ENCODE peak calls at places on chromosome 18, in ten cellular contexts. Q is GM23248; T is CD8-positive, alpha-beta memory T cell; D is KBM-7; J is astrocyte of the spinal cord; C is AG20443; A is stimulated activated CD4-positive, alpha-beta T cell treated with anti-CD3 and anti-CD28 coated beads, Interleukin-4, amount 100 ng/mL, for 1 hour; Z is heart right ventricle; F is endothelial cell of umbilical vein; G is midbrain. I is an unnamed sample.
A peak's percentile ranks its signal among the peaks of the same experiment; 100 is the strongest.

GRCh38 chr18:55310044-55310676 is 277.8 kb downstream of the TCF4 start:
- DNase-seq in Z (no peak), T (no peak), J (no peak), D (no peak), G (no peak), A (no peak), C (no peak), Q (no peak), F (no peak), I (no peak)

GRCh38 chr18:48542513-48543181 is 3.8 kb downstream of the CTIF start:
- DNase-seq in T (no peak), A (no peak), Z (no peak), J (no peak), Q (no peak), G (no peak), C (no peak), D (no peak), F (no peak), I (no peak)

GRCh38 chr18:79798346-79798998 is 734 bp downstream of the KCNG2 start:
- DNase-seq in Z (no peak), Q (no peak), T (no peak), A (no peak), J (no peak), D (no peak), G (no peak), C (no peak), F (no peak), I (no peak)

GRCh38 chr18:77068321-77068841 is 64.2 kb downstream of the MBP start:
- DNase-seq in D (peak; percentile 75), F (no peak), Q (peak; percentile 77), T (no peak), C (no peak), J (peak; percentile 53), G (no peak), A (peak; percentile 30), Z (no peak), I (no peak)

GRCh38 chr18:46484971-46485370 is 172.0 kb downstream of the LOXHD1 start:
- DNase-seq in D (no peak), A (no peak), F (no peak), T (no peak), C (no peak), Z (no peak), Q (no peak), G (no peak), J (no peak), I (no peak)

GRCh38 chr18:12990128-12990485 is 1.1 kb upstream of the CEP192 start:
- DNase-seq in T (peak; percentile 3), Q (no peak), D (peak; percentile 40), F (no peak), G (no peak), A (no peak), Z (no peak), J (no peak), C (no peak), I (no peak)

GRCh38 chr18:69840445-69840844 is 107.2 kb downstream of the CD226 start:
- DNase-seq in Q (peak; percentile 6), C (no peak), G (no peak), T (no peak), A (no peak), F (no peak), J (peak; percentile 48), Z (no peak), D (no peak), I (no peak)

GRCh38 chr18:52348209-52348608 is 8.2 kb downstream of the DCC start:
- DNase-seq in C (no peak), Q (peak; percentile 24), A (no peak), Z (no peak), J (no peak), F (no peak), D (peak; percentile 11), T (no peak), G (no peak), I (no peak)

GRCh38 chr18:9950289-9951016 is 36.6 kb downstream of the VAPA start:
- DNase-seq in G (no peak), Q (peak; percentile 40), T (no peak), F (no peak), Z (no peak), A (no peak), D (no peak), J (peak; percentile 65), C (no peak), I (no peak)

GRCh38 chr18:24677011-24677410 is 216.6 kb downstream of the HRH4 start:
- DNase-seq in C (peak; percentile 87), Z (no peak), Q (peak; percentile 79), D (no peak), F (no peak), J (no peak), A (no peak), G (no peak), T (no peak), I (no peak)

GRCh38 chr18:62716679-62717058 is 1.3 kb downstream of the PHLPP1 start:
- DNase-seq in G (no peak), J (peak; percentile 37), C (peak; percentile 55), T (peak; percentile 35), Z (peak; percentile 45), Q (peak; percentile 56), A (peak; percentile 43), F (peak; percentile 46), D (peak; percentile 51), I (peak; percentile 53)

GRCh38 chr18:49193252-49193651 is 242.5 kb upstream of the SMAD7 start:
- DNase-seq in Q (no peak), Z (no peak), C (no peak), A (no peak), G (no peak), F (no peak), J (no peak), T (no peak), D (no peak), I (no peak)

GRCh38 chr18:50441518-50441917 is 66.7 kb downstream of the SKA1 start:
- DNase-seq in F (no peak), D (no peak), A (no peak), T (no peak), Z (no peak), Q (peak; percentile 16), G (no peak), J (no peak), C (no peak), I (no peak)

GRCh38 chr18:11607897-11608296 is 1.5 kb upstream of the SLC35G4 start:
- DNase-seq in D (no peak), Z (no peak), Q (peak; percentile 8), F (no peak), J (no peak), A (no peak), G (peak; percentile 19), C (no peak), T (no peak), I (no peak)

GRCh38 chr18:63949068-63949737 is at the start of gene HMSD:
- DNase-seq in F (peak; percentile 17), A (peak; percentile 64), Z (no peak), D (no peak), J (peak; percentile 50), G (peak; percentile 74), Q (peak; percentile 50), T (peak; percentile 48), C (peak; percentile 22), I (peak; percentile 43)

GRCh38 chr18:46211816-46212215 is 107.6 kb downstream of the HAUS1 start:
- DNase-seq in J (peak; percentile 59), C (no peak), Z (no peak), A (no peak), D (peak; percentile 23), F (peak; percentile 47), G (no peak), T (no peak), Q (peak; percentile 62), I (no peak)

GRCh38 chr18:46311491-46311890 is 207.3 kb downstream of the HAUS1 start:
- DNase-seq in D (no peak), C (no peak), J (no peak), G (no peak), Q (no peak), A (no peak), F (no peak), T (no peak), Z (no peak), I (no peak)

GRCh38 chr18:2199060-2199459 is 372.2 kb downstream of the METTL4 start:
- DNase-seq in Z (no peak), C (no peak), Q (no peak), J (no peak), T (no peak), D (no peak), A (no peak), G (no peak), F (no peak), I (no peak)

GRCh38 chr18:5468394-5468793 is 75.4 kb downstream of the EPB41L3 start:
- DNase-seq in A (no peak), C (no peak), Z (no peak), J (no peak), G (no peak), D (no peak), T (no peak), Q (no peak), F (no peak), I (no peak)

GRCh38 chr18:46406539-46406932 is 250.5 kb downstream of the LOXHD1 start:
- DNase-seq in A (no peak), F (no peak), T (no peak), Z (no peak), C (no peak), G (no peak), D (no peak), Q (no peak), J (no peak), I (no peak)

GRCh38 chr18:42773870-42774269 is 341.6 kb downstream of the RIT2 start:
- DNase-seq in A (no peak), Z (no peak), G (no peak), D (no peak), J (no peak), T (no peak), F (no peak), C (no peak), Q (no peak), I (no peak)

GRCh38 chr18:26460449-26461091 is 87.8 kb downstream of the KCTD1 start:
- DNase-seq in F (peak; percentile 49), G (no peak), D (peak; percentile 30), T (no peak), A (no peak), Z (peak; percentile 55), J (peak; percentile 33), C (no peak), Q (no peak), I (peak; percentile 51)

GRCh38 chr18:63259581-63259830 is 60.1 kb downstream of the BCL2 start:
- DNase-seq in A (no peak), Q (no peak), J (no peak), C (no peak), D (no peak), G (no peak), T (no peak), Z (no peak), F (no peak), I (no peak)

GRCh38 chr18:11368020-11368419 is 218.7 kb upstream of the PIEZO2 start:
- DNase-seq in D (no peak), C (no peak), F (no peak), Q (peak; percentile 50), G (no peak), T (no peak), Z (no peak), J (no peak), A (no peak), I (no peak)